ENCODE peak calls at places on chromosome 2, in nine cellular contexts. I is GM04503, L is nephron progenitor cell, Z is EH, J is activated T-helper 1 cell treated with Interleukin-2 at 50 U/mL for 16 hours, F is fibroblast of lung, Y is astrocyte of the spinal cord, H is SW480, A is retina. P is an unnamed sample.

GRCh38 chr2:240967681-240968621 is 30.5 kb upstream of the SNED1 start:
- DNase-seq in I (no peak), A (no peak), F (no peak), L (no peak), Y (no peak), J (no peak), Z (no peak), H (no peak), P (no peak)

GRCh38 chr2:182852090-182852489 is 14.3 kb downstream of the FRZB start:
- DNase-seq in Z (peak), L (peak), A (no peak), Y (no peak), H (peak), I (no peak), J (no peak), F (no peak), P (peak)

GRCh38 chr2:85796046-85796548 is 42.3 kb downstream of the ATOH8 start:
- DNase-seq in A (no peak), L (no peak), H (no peak), Z (no peak), I (no peak), J (no peak), Y (peak), F (no peak), P (no peak)

GRCh38 chr2:75309596-75310290 is 110.4 kb upstream of the TACR1 start:
- DNase-seq in A (no peak), J (no peak), L (no peak), Y (peak), I (peak), F (peak), Z (peak), H (no peak), P (no peak)

GRCh38 chr2:4539121-4539520 is 835.7 kb downstream of the DCDC2C start:
- DNase-seq in F (no peak), I (no peak), L (no peak), A (no peak), Z (no peak), Y (no peak), H (no peak), J (no peak), P (no peak)

GRCh38 chr2:10469955-10470568 is 21.9 kb upstream of the ODC1 start:
- DNase-seq in A (no peak), H (no peak), I (no peak), Z (no peak), L (no peak), F (no peak), J (no peak), Y (no peak), P (no peak)

GRCh38 chr2:47905454-47906260 is 641 bp downstream of the FBXO11 start:
- DNase-seq in Y (no peak), H (peak), I (no peak), Z (peak), J (peak), L (peak), F (peak), A (no peak), P (peak)

GRCh38 chr2:10909996-10910341 is 1.8 kb upstream of the KCNF1 start:
- DNase-seq in A (no peak), H (no peak), Y (no peak), I (no peak), Z (no peak), L (no peak), F (no peak), J (no peak), P (no peak)

GRCh38 chr2:197954328-197954727 is 149.9 kb downstream of the PLCL1 start:
- DNase-seq in J (no peak), L (no peak), F (no peak), Y (no peak), I (no peak), A (no peak), H (no peak), Z (no peak), P (no peak)

GRCh38 chr2:163182764-163183354 is 344.3 kb upstream of the KCNH7 start:
- DNase-seq in J (no peak), I (no peak), Y (peak), F (peak), Z (peak), A (no peak), L (no peak), H (peak), P (peak)

GRCh38 chr2:128310094-128310716 is 8.5 kb downstream of the HS6ST1 start:
- DNase-seq in F (no peak), I (no peak), H (no peak), L (peak), A (peak), Z (no peak), J (no peak), Y (no peak), P (no peak)

GRCh38 chr2:85744771-85745601 is 8.8 kb upstream of the ATOH8 start:
- DNase-seq in H (no peak), L (no peak), Y (peak), I (peak), J (no peak), A (peak), Z (peak), F (peak), P (no peak)

GRCh38 chr2:121255363-121255762 is 29.6 kb downstream of the TFCP2L1 start:
- DNase-seq in L (no peak), I (no peak), J (no peak), A (no peak), H (no peak), Z (no peak), F (no peak), Y (no peak), P (no peak)

GRCh38 chr2:190359896-190360376 is 16.5 kb downstream of the INPP1 start:
- DNase-seq in I (no peak), A (peak), H (no peak), Y (peak), L (no peak), J (no peak), F (peak), Z (peak), P (peak)

GRCh38 chr2:237874585-237875161 is 15.2 kb downstream of the RAMP1 start:
- DNase-seq in Y (peak), A (no peak), Z (peak), J (no peak), F (peak), L (no peak), I (peak), H (no peak), P (no peak)

GRCh38 chr2:158716921-158717320 is 78.2 kb upstream of the DAPL1 start:
- DNase-seq in J (no peak), I (no peak), Y (no peak), H (no peak), L (no peak), F (no peak), A (no peak), Z (no peak), P (no peak)

GRCh38 chr2:177397501-177398289 is 5.1 kb downstream of the AGPS start:
- DNase-seq in F (peak), Z (peak), L (no peak), I (peak), J (no peak), H (peak), A (no peak), Y (peak), P (peak)

GRCh38 chr2:134246154-134246874 is 7.6 kb upstream of the MGAT5 start:
- DNase-seq in L (no peak), J (no peak), A (no peak), H (no peak), Y (no peak), Z (no peak), F (no peak), I (no peak), P (no peak)

GRCh38 chr2:110804915-110805314 is 72.5 kb downstream of the ACOXL start:
- DNase-seq in Z (no peak), A (no peak), I (no peak), Y (no peak), F (no peak), H (no peak), L (no peak), J (peak), P (no peak)

GRCh38 chr2:10329880-10330699 is 27.4 kb downstream of the HPCAL1 start:
- DNase-seq in I (no peak), J (no peak), F (peak), H (peak), Z (peak), Y (peak), A (peak), L (no peak), P (no peak)

GRCh38 chr2:121245120-121245820 is 39.7 kb downstream of the TFCP2L1 start:
- DNase-seq in A (no peak), J (no peak), L (no peak), H (no peak), I (no peak), F (no peak), Y (no peak), Z (no peak), P (no peak)

GRCh38 chr2:128028668-128029054 is 802 bp upstream of the SAP130 start:
- DNase-seq in I (no peak), Z (no peak), Y (no peak), J (no peak), A (no peak), L (no peak), H (no peak), F (no peak), P (no peak)

GRCh38 chr2:119826370-119826961 is 66.7 kb downstream of the PTPN4 start:
- DNase-seq in I (no peak), Z (peak), F (peak), Y (peak), J (no peak), H (peak), A (peak), L (no peak), P (peak)

GRCh38 chr2:74119324-74119723 is 28.4 kb downstream of the BOLA3 start:
- DNase-seq in Z (peak), I (no peak), H (no peak), Y (no peak), F (peak), J (no peak), L (no peak), A (no peak), P (no peak)

GRCh38 chr2:100412866-100413265 is 4.6 kb downstream of the CHST10 start:
- DNase-seq in A (peak), J (no peak), F (no peak), I (no peak), L (no peak), Y (no peak), Z (no peak), H (no peak), P (no peak)

GRCh38 chr2:16665746-16666452 is at the start of gene CYRIA:
- DNase-seq in L (peak), J (no peak), H (peak), F (no peak), Y (peak), A (peak), I (no peak), Z (no peak), P (no peak)

GRCh38 chr2:200048421-200048820 is 93.0 kb downstream of the MAIP1 start:
- DNase-seq in F (no peak), I (no peak), H (no peak), A (no peak), J (no peak), Z (no peak), L (no peak), Y (no peak), P (no peak)

GRCh38 chr2:222304737-222305509 is 6.1 kb upstream of the PAX3 start:
- DNase-seq in A (peak), H (peak), Y (peak), Z (no peak), F (no peak), I (no peak), J (no peak), L (peak), P (no peak)